ENCODE peak calls at places on chromosomes 5 and 9, in ten cellular contexts. Y is fibroblast of lung, G is AG04450, V is left ventricle myocardium inferior, O is IMR-90, X is left lung, R is hepatocyte, I is endodermal cell, B is uterus, U is iPS DF 6.9. A is an unnamed sample.

GRCh38 chr9:38280251-38280800 is 112.2 kb upstream of the ALDH1B1 start:
- DNase-seq in Y (no peak), G (no peak), V (no peak), O (no peak), X (no peak), R (no peak), I (no peak), B (no peak), U (no peak), A (no peak)

GRCh38 chr9:77673912-77674791 is 26.0 kb upstream of the GNA14 start:
- DNase-seq in Y (no peak), G (peak), V (no peak), O (peak), X (no peak), R (no peak), I (no peak), B (no peak), U (no peak), A (no peak)

GRCh38 chr9:79946718-79947117 is 375.0 kb downstream of the TLE4 start:
- DNase-seq in Y (peak), G (no peak), V (no peak), O (peak), X (no peak), R (no peak), I (no peak), B (no peak), U (no peak), A (peak)

GRCh38 chr9:122396622-122397148 is 25.9 kb downstream of the PTGS1 start:
- DNase-seq in Y (no peak), G (no peak), V (no peak), O (peak), X (no peak), R (no peak), I (no peak), B (no peak), U (no peak), A (no peak)

GRCh38 chr9:121634800-121635261 is 16.6 kb upstream of the DAB2IP start:
- DNase-seq in Y (no peak), G (no peak), V (no peak), O (peak), X (no peak), R (peak), I (peak), B (peak), U (no peak), A (no peak)

GRCh38 chr5:6766558-6767191 is 53.4 kb downstream of the TENT4A start:
- DNase-seq in Y (peak), G (no peak), V (peak), O (peak), X (peak), R (peak), I (no peak), B (peak), U (no peak), A (peak)

GRCh38 chr9:132547052-132547431 is 35.4 kb upstream of the BARHL1 start:
- DNase-seq in Y (no peak), G (no peak), V (no peak), O (no peak), X (no peak), R (no peak), I (no peak), B (no peak), U (no peak), A (no peak)

GRCh38 chr5:152309926-152310450 is 95.1 kb downstream of the NMUR2 start:
- DNase-seq in Y (no peak), G (no peak), V (no peak), O (no peak), X (no peak), R (no peak), I (peak), B (no peak), U (no peak), A (no peak)

GRCh38 chr9:98438701-98439100 is 183.3 kb upstream of the TBC1D2 start:
- DNase-seq in Y (peak), G (no peak), V (no peak), O (peak), X (no peak), R (no peak), I (no peak), B (no peak), U (no peak), A (no peak)

GRCh38 chr9:111298831-111299603 is 31.0 kb downstream of the OR2K2 start:
- DNase-seq in Y (peak), G (peak), V (peak), O (peak), X (no peak), R (peak), I (no peak), B (peak), U (peak), A (peak)

GRCh38 chr5:180130291-180130869 is 58.8 kb upstream of the RNF130 start:
- DNase-seq in Y (no peak), G (no peak), V (no peak), O (no peak), X (no peak), R (peak), I (peak), B (no peak), U (no peak), A (no peak)

GRCh38 chr5:68449380-68449779 is 233.8 kb downstream of the PIK3R1 start:
- DNase-seq in Y (peak), G (no peak), V (no peak), O (no peak), X (no peak), R (no peak), I (no peak), B (no peak), U (no peak), A (no peak)

GRCh38 chr5:135372654-135373381 is 26.2 kb downstream of the MACROH2A1 start:
- DNase-seq in Y (no peak), G (no peak), V (no peak), O (no peak), X (no peak), R (no peak), I (no peak), B (no peak), U (no peak), A (no peak)

GRCh38 chr5:63928451-63928850 is 33.8 kb downstream of the HTR1A start:
- DNase-seq in Y (no peak), G (no peak), V (no peak), O (no peak), X (no peak), R (no peak), I (no peak), B (no peak), U (no peak), A (no peak)

GRCh38 chr5:38370341-38371100 is 112.2 kb downstream of the EGFLAM start:
- DNase-seq in Y (no peak), G (no peak), V (peak), O (no peak), X (no peak), R (no peak), I (no peak), B (no peak), U (no peak), A (peak)

GRCh38 chr5:164203581-164204225 is 698.3 kb downstream of the MAT2B start:
- DNase-seq in Y (peak), G (no peak), V (no peak), O (peak), X (no peak), R (no peak), I (no peak), B (no peak), U (no peak), A (no peak)

GRCh38 chr9:120914410-120914809 is 12.2 kb downstream of the TRAF1 start:
- DNase-seq in Y (no peak), G (no peak), V (no peak), O (no peak), X (no peak), R (no peak), I (no peak), B (no peak), U (no peak), A (no peak)

GRCh38 chr5:36374275-36374862 is 72.7 kb upstream of the RANBP3L start:
- DNase-seq in Y (peak), G (peak), V (no peak), O (peak), X (peak), R (no peak), I (no peak), B (no peak), U (no peak), A (peak)

GRCh38 chr5:103375863-103376591 is 117.5 kb downstream of the MACIR start:
- DNase-seq in Y (no peak), G (no peak), V (no peak), O (peak), X (no peak), R (peak), I (no peak), B (no peak), U (no peak), A (no peak)

GRCh38 chr5:168287362-168287761 is 4.1 kb upstream of the WWC1 start:
- DNase-seq in Y (no peak), G (no peak), V (no peak), O (no peak), X (no peak), R (no peak), I (no peak), B (no peak), U (no peak), A (no peak)

GRCh38 chr9:129615407-129616285 is 5.3 kb downstream of the C9orf50 start:
- DNase-seq in Y (no peak), G (no peak), V (peak), O (no peak), X (peak), R (no peak), I (no peak), B (no peak), U (no peak), A (no peak)

GRCh38 chr9:115071176-115071575 is 46.8 kb downstream of the TNC start:
- DNase-seq in Y (no peak), G (no peak), V (no peak), O (no peak), X (no peak), R (no peak), I (no peak), B (no peak), U (no peak), A (no peak)

DNA sequence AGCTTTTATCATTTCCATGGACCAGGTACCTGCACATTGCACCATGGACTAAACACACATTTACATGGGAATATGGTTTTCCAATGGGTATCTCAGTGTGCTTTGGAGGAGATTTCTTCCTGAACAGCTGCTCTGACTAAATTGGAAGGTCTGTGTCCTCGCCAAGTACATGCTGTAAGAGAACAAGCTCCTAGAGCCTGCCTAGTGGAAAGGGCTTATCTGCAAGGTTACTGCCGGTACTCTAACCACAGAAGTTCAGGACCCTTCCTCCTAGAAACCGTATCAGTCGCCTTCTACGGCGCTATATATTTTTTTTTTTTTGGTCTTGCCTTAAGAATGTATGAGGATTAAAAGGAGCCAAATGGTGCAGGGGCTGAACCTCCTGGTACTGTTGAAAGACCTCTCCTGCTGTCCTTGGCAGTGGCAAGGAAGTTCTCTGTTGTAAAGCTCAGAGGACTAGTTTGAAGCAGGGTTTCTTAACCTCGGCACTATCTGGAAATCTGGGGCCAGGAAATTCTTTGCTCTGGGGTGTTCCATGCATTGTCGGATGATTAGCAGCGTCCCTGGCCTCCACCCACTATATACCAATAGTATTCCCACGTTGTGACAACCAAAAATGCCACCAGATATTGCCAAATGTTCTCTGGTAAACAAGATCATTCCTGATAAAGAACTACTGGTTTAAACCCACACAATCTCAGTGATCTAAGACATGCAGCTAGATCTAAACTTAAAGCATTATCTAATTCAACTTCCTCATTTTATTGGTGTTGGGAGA is 107.4 kb downstream of the FBXO38 start:
- DNase-seq in Y (no peak), G (no peak), V (no peak), O (no peak), X (no peak), R (no peak), I (no peak), B (no peak), U (no peak), A (no peak)
- H3K27ac ChIP-seq in Y (no peak), G (no peak), V (peak), O (no peak), X (no peak), R (no peak), I (no peak), B (no peak), U (no peak), A (no peak)

DNA sequence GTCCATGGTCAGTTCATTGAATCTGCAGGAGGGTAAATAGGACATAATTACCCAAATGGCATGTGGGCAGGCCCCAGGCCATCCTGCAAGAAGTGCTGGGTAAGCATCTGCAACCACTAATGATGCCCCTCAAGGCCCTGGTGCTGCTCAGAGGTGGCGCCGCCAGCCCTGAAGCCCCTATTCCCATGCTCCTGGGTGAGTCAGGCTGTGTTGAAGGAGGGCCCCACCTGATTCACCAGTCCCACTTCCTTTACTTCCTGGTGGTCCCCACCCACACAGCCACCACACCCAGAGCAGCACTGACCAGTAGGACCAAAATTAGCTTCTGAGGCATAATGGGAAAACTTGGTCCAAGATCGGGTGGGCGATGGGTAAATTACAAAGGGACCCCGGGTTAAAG is 120.4 kb upstream of the SPRY4 start:
- DNase-seq in Y (peak), G (no peak), V (no peak), O (peak), X (no peak), R (no peak), I (no peak), B (no peak), U (no peak), A (peak)
- H3K27ac ChIP-seq in Y (peak), G (peak), V (peak), O (peak), X (peak), R (no peak), I (no peak), B (peak), U (no peak), A (peak)

DNA sequence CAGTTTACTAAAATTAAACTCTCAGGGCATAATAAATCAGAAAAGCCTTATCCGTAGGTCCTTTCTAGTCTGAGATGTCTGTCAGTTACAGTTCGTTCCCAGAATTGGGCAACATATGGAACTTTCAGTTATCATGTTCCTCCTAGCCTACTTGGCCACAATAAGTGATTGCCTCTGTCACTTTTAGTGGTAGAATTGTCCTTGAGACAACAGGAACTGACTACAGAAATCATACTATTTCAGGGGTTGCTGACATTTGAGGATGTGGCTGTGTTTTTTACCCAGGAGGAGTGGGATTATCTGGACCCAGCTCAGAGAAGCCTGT is 952 bp downstream of the ZNF189 start:
- DNase-seq in Y (no peak), G (no peak), V (no peak), O (no peak), X (no peak), R (no peak), I (no peak), B (no peak), U (no peak), A (no peak)
- H3K27ac ChIP-seq in Y (peak), G (no peak), V (peak), O (no peak), X (peak), R (peak), I (no peak), B (peak), U (no peak), A (no peak)

GRCh38 chr5:76971471-76971870 is 18.6 kb downstream of the CRHBP start:
- DNase-seq in Y (no peak), G (no peak), V (no peak), O (no peak), X (no peak), R (no peak), I (no peak), B (no peak), U (no peak), A (no peak)
- H3K27ac ChIP-seq in Y (no peak), G (no peak), V (no peak), O (no peak), X (no peak), R (no peak), I (no peak), B (no peak), U (no peak), A (no peak)

DNA sequence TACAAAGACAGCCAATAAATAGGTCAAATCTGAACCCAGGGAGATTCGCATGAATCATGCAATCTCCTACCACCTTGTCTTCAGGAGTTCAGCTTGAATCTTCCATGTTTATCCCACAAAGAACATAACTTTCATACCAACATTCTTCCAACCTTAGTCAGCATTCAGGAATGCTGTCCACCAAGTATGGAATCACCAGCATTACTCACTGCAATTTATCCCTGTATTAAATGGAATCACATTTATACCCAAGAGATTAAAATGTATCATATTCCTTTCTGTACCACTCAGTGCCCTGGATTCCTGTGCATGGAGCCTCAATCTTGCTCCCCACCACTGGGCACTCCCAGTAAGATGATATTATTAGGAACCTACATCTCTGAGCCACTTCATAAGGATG is 162.6 kb downstream of the GLIS3 start:
- DNase-seq in Y (peak), G (peak), V (no peak), O (peak), X (no peak), R (peak), I (no peak), B (no peak), U (no peak), A (peak)
- H3K27ac ChIP-seq in Y (peak), G (peak), V (no peak), O (peak), X (peak), R (peak), I (no peak), B (no peak), U (no peak), A (peak)

DNA sequence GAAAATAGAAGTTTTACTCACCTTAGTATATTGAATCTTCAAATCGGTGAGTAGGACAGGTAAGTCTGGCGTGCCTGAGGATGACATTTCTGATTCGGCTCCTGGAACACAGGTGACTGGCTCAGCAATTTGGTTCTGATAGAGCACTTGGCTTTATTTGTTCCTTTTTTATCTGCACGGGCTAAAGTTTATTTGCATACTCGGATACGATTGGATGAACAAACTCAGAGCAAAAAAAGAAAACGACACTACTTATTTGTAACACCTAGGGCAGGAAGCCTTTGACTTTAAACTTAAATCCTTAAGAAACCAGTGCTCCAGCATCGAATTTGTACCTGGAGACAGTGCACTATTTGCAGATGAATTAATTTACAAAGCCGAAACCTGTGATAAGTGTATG is at the start of gene ALDH1A1:
- DNase-seq in Y (no peak), G (no peak), V (no peak), O (no peak), X (no peak), R (peak), I (no peak), B (no peak), U (no peak), A (no peak)
- H3K27ac ChIP-seq in Y (no peak), G (no peak), V (peak), O (no peak), X (peak), R (peak), I (no peak), B (peak), U (no peak), A (no peak)

DNA sequence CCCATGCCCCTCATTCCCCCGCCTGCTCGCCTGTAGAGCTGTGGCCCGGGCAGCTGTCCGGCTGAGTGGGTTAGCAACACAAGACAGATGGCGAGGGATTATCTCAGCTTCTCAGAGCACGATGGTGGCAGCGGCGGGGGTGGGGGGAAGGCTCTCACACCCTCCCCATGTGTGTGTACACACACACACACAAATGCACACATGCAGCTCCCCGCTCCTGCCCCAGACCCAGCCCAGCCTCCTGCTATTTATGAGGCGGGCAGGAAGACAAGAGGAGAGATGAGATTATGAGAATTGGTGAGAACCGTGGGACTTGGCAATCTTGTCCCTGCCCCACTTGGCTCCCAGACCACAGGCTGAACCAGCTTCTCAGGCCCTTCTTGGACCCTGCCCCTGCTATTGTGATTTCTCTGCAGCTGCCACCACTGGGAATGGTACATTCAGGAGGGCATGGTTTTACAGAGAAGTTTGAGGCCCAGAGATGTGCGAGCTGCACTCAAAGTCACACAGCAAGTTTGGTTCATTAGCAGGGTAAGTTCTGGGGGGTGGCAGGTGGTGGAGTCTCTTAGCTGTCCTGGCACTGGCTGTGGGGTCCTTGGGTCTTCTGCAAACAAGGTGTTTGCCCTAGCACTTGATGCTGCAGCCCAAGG is 51.0 kb upstream of the PSD2 start:
- DNase-seq in Y (no peak), G (no peak), V (no peak), O (no peak), X (no peak), R (peak), I (no peak), B (no peak), U (no peak), A (no peak)
- H3K27ac ChIP-seq in Y (no peak), G (no peak), V (no peak), O (no peak), X (no peak), R (no peak), I (no peak), B (no peak), U (no peak), A (peak)

GRCh38 chr5:74636552-74636951 is 4.0 kb downstream of the ENC1 start:
- DNase-seq in Y (no peak), G (no peak), V (no peak), O (no peak), X (no peak), R (no peak), I (no peak), B (no peak), U (no peak), A (no peak)
- H3K27ac ChIP-seq in Y (no peak), G (no peak), V (no peak), O (no peak), X (no peak), R (peak), I (no peak), B (no peak), U (no peak), A (no peak)

A was measured in brain microvascular endothelial cell.